ENCODE peak calls at places on chromosomes 13 and 19, in five cellular contexts. V is HCT116, Y is A549, F is HepG2, C is Panc1. U is an unnamed sample.
A peak's percentile ranks its signal among the peaks of the same experiment; 100 is the strongest.

GRCh38 chr19:9835507-9835949 is 410 bp downstream of the PIN1 start:
- DNase-seq in C (no peak), F (no peak), V (no peak), Y (no peak), U (no peak)

GRCh38 chr13:75855216-75855615 is 219.1 kb downstream of the LMO7 start:
- DNase-seq in V (no peak), C (no peak), F (no peak), Y (no peak), U (no peak)

GRCh38 chr19:46529622-46530451 is 34.2 kb upstream of the PNMA8B start:
- DNase-seq in C (no peak), F (peak; percentile 46), V (no peak), Y (peak; percentile 89), U (peak; percentile 78)

GRCh38 chr19:51450730-51451307 is 7.4 kb downstream of the SIGLEC8 start:
- DNase-seq in Y (no peak), F (no peak), V (no peak), C (no peak), U (no peak)

GRCh38 chr13:33213024-33213795 is 72.3 kb downstream of the STARD13 start:
- DNase-seq in Y (no peak), V (no peak), F (peak; percentile 46), C (no peak), U (peak; percentile 30)

GRCh38 chr13:104461049-104461448 is 1394.8 kb upstream of the SLC10A2 start:
- DNase-seq in C (no peak), F (no peak), Y (no peak), V (no peak), U (peak; percentile 49)

GRCh38 chr13:51764184-51765141 is 39.5 kb downstream of the DHRS12 start:
- DNase-seq in F (peak; percentile 92), Y (peak; percentile 4), V (no peak), C (no peak), U (no peak)

GRCh38 chr13:97468331-97468730 is 34.4 kb downstream of the RAP2A start:
- DNase-seq in Y (no peak), V (no peak), C (no peak), F (peak; percentile 55), U (no peak)

GRCh38 chr13:113393572-113394503 is 29.9 kb upstream of the GRTP1 start:
- DNase-seq in Y (peak; percentile 58), V (peak; percentile 56), F (peak; percentile 62), C (no peak), U (peak; percentile 94)

GRCh38 chr19:49512970-49513745 is 697 bp downstream of the FCGRT start:
- DNase-seq in F (peak; percentile 89), V (no peak), C (no peak), Y (no peak), U (peak; percentile 88)

GRCh38 chr13:21719463-21719862 is 48.6 kb downstream of the FGF9 start:
- DNase-seq in C (no peak), F (no peak), V (no peak), Y (no peak), U (no peak)

DNA sequence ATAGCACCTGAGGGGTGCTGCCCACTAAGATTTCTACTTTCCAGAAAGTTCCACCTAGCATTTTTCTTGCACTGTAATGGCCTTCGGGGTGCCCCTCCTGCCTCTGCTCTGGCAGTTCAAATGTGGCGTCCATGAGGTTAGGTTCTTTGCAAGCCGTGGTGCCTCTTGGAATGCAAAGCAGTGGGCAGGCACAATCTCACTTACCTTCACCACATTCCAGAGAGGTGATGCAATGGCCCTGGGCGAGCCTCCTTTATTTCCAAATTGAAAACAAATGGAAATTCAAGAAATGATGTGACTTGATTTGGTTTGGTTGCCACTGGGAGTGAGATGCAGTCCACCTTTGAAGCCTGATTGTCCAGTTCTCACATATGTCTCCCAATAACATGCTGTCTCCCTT is 46.9 kb downstream of the FGF9 start:
- DNase-seq in F (no peak), C (no peak), Y (no peak), V (no peak), U (peak; percentile 78)
- TF ChIP-seq REST in F (no peak), C (no peak), Y (no peak), V (no peak), U (no peak)

GRCh38 chr19:53254451-53255341 is at the start of gene ZNF677:
- DNase-seq in Y (no peak), F (no peak), V (no peak), C (peak; percentile 32), U (peak; percentile 90)
- TF ChIP-seq REST in Y (no peak), F (no peak), V (no peak), C (no peak), U (no peak)

GRCh38 chr19:33388231-33388816 is 14.8 kb downstream of the CEBPG start:
- DNase-seq in C (no peak), Y (no peak), V (no peak), F (no peak), U (no peak)
- TF ChIP-seq REST in C (no peak), Y (no peak), V (no peak), F (no peak), U (no peak)

GRCh38 chr13:77389617-77389984 is 62.7 kb upstream of the MYCBP2 start:
- DNase-seq in V (no peak), Y (no peak), C (no peak), F (no peak), U (no peak)

GRCh38 chr13:77388944-77389616 is 62.2 kb upstream of the MYCBP2 start:
- DNase-seq in Y (no peak), F (no peak), V (no peak), C (no peak), U (no peak)

GRCh38 chr13:77386046-77386445 is 59.2 kb upstream of the MYCBP2 start:
- DNase-seq in Y (no peak), F (no peak), C (no peak), V (no peak), U (no peak)

GRCh38 chr13:77386880-77387606 is 60.1 kb upstream of the MYCBP2 start:
- DNase-seq in V (no peak), F (no peak), Y (no peak), C (no peak), U (no peak)

GRCh38 chr13:77387607-77388200 is 60.8 kb upstream of the MYCBP2 start:
- DNase-seq in C (no peak), F (no peak), V (no peak), Y (no peak), U (no peak)
- TF ChIP-seq REST in C (no peak), F (no peak), V (no peak), Y (no peak), U (no peak)